ENCODE peak calls at places on chromosome 3, in four cellular contexts. X is IMR-90, L is A549, K is K562. W is an unnamed sample.

GRCh38 chr3:14262212-14262611 is 83.6 kb downstream of the LSM3 start:
- DNase-seq in X (no peak), L (no peak), K (no peak), W (no peak)

GRCh38 chr3:37862219-37862711 is 585 bp downstream of the CTDSPL start:
- DNase-seq in X (peak), L (peak), K (peak), W (no peak)

GRCh38 chr3:142022381-142022780 is 127.0 kb downstream of the TFDP2 start:
- DNase-seq in X (no peak), L (peak), K (peak), W (peak)

GRCh38 chr3:152909180-152909883 is 74.4 kb downstream of the P2RY1 start:
- DNase-seq in X (peak), L (peak), K (no peak), W (no peak)

GRCh38 chr3:79872483-79872882 is 104.7 kb upstream of the ROBO1 start:
- DNase-seq in X (peak), L (peak), K (no peak), W (no peak)

GRCh38 chr3:119898478-119899177 is 116.7 kb downstream of the NR1I2 start:
- DNase-seq in X (peak), L (no peak), K (no peak), W (no peak)

GRCh38 chr3:29805757-29806156 is 524.9 kb downstream of the RBMS3 start:
- DNase-seq in X (peak), L (no peak), K (no peak), W (no peak)

GRCh38 chr3:13016083-13016725 is 57.0 kb downstream of the IQSEC1 start:
- DNase-seq in X (no peak), L (no peak), K (no peak), W (peak)

GRCh38 chr3:131083190-131083863 is 56.6 kb downstream of the NEK11 start:
- DNase-seq in X (no peak), L (no peak), K (no peak), W (no peak)

GRCh38 chr3:69299344-69299743 is 86.5 kb downstream of the FRMD4B start:
- DNase-seq in X (no peak), L (peak), K (no peak), W (no peak)

GRCh38 chr3:49453621-49454315 is 16.3 kb upstream of the DAG1 start:
- DNase-seq in X (no peak), L (no peak), K (no peak), W (no peak)

GRCh38 chr3:41265823-41266273 is 66.5 kb downstream of the CTNNB1 start:
- DNase-seq in X (peak), L (peak), K (no peak), W (no peak)

GRCh38 chr3:99902091-99902490 is 84.4 kb downstream of the CMSS1 start:
- DNase-seq in X (peak), L (no peak), K (no peak), W (no peak)

GRCh38 chr3:152260026-152260425 is 8.7 kb upstream of the MBNL1 start:
- DNase-seq in X (peak), L (no peak), K (no peak), W (no peak)

GRCh38 chr3:102036472-102036871 is 187.2 kb downstream of the NFKBIZ start:
- DNase-seq in X (no peak), L (no peak), K (no peak), W (no peak)

GRCh38 chr3:33645060-33645841 is 72.8 kb downstream of the CLASP2 start:
- DNase-seq in X (peak), L (no peak), K (peak), W (no peak)

GRCh38 chr3:39125837-39126500 is 18.5 kb downstream of the TTC21A start:
- DNase-seq in X (peak), L (no peak), K (no peak), W (no peak)

GRCh38 chr3:18027161-18027939 is 284.9 kb upstream of the TBC1D5 start:
- DNase-seq in X (no peak), L (no peak), K (no peak), W (no peak)

DNA sequence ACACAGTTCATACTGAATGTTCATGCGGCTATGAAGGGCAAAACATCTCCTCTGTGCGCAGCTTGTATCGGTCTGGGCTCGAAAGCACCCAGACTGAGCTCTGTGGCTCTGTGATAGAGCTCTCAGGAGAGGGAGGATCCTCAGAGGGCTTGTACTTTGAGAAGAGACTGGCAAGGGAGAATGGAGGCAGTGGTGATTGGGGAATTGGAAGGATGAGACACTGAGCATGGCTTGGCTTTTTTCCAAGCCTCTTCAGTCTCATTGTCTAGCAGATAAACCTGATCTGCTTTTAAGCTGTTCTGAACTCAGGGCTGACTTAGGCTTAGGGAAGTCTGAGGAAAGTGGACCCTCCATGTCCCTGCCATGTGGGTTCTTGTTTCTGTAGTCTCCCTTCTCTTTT is 43.0 kb downstream of the RAD54L2 start:
- DNase-seq in X (peak), L (no peak), K (no peak), W (no peak)
- TF ChIP-seq RAD21 in X (no peak), L (no peak), K (no peak), W (no peak)

DNA sequence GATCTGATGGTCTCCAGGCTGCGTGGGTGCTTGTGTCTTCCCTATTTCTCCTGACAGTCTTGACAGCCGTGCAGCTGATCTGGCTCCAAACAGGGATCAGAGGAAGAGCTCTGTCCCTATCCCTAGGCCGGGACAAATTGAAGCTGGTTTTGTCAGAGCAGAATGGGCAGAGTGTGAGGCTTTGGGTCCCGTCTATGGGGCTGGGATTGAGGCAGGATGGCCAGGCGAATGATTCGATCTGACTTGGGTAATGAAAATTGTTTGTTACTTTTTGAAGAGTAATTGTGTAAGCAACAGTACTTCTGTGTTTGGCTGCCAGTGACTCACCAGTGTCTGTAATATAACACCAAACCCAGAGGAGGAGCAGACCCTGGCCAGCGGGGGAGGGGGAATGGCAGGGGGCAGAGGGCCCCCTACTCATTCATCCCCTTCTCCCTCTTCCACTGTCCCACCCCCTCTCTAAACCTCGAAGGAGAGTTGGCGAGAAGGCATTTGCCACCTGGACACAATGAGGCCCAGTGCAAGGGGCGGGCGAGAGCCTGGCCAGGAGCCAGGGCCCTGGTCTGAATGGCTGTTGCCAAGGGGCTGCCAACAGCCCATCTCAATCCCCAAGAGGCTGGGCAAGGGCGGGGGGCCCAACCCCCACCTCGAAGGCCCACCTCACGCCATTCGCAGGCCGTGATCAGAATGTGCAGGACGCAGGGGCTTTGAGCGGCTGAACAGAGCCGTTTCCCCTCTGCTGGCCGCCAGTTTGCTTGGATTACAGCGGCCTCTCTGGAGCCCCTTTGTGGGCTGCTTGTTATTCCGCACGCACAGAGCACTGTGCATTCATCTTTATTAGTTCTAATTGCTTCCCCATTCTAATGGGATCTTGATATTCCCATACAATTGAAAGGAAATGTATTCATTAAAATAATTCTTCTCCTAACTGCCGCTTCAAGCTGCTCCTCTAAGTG is 5.1 kb upstream of the MAGEF1 start:
- DNase-seq in X (peak), L (no peak), K (no peak), W (no peak)
- H3K4me3 ChIP-seq in X (peak), L (no peak), K (no peak), W (no peak)

GRCh38 chr3:52435246-52436101 is 9.4 kb downstream of the SEMA3G start:
- DNase-seq in X (no peak), L (no peak), K (no peak), W (no peak)
- TF ChIP-seq ELK1 in X (no peak), L (no peak), K (no peak), W (no peak)

GRCh38 chr3:72657666-72658065 is 190.6 kb downstream of the SHQ1 start:
- DNase-seq in X (no peak), L (no peak), K (no peak), W (peak)

GRCh38 chr3:72660270-72661114 is 187.8 kb downstream of the SHQ1 start:
- DNase-seq in X (no peak), L (no peak), K (no peak), W (no peak)

GRCh38 chr3:72658466-72659100 is 189.7 kb downstream of the SHQ1 start:
- DNase-seq in X (no peak), L (no peak), K (no peak), W (no peak)

GRCh38 chr3:72661115-72661457 is 187.2 kb downstream of the SHQ1 start:
- DNase-seq in X (peak), L (peak), K (no peak), W (no peak)

DNA sequence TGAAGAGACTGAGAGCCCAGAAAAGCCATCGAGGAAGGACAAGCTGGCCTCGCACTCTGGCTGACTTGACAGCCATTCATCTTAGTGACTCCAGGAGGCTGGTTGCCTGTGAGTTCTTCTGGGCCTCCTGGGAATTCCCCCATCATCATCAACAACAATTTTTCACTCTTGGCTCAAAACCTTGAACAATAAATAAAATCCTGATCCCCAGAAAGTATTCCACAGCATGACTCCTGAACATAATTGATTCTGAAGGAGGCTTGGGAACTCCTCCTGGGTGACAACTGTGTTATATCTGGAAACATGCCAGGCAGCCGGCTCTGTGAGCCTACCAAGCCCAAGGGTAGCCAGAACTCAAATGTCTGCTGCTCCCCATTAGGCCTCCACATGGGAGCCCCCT is 188.6 kb downstream of the SHQ1 start:
- DNase-seq in X (no peak), L (no peak), K (no peak), W (no peak)
- TF ChIP-seq RAD21 in X (no peak), L (no peak), K (no peak), W (no peak)

DNA sequence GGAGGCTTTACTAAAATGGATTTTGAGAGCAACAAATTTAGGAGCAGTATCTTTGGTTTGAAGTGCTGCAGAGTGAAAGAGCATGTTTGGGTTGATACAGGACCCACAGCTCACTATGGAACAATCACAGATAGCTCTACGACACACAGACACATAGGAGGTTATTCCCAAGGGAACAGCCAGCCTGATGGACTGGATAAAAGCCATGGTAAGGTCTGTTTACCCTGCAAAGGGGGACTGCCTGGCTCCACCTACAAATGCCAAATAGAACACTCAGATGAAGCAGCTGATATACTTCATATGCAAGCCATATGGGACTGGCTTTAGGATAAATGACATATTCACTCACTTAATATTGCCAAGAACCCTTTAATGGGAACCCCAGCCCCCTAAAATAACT is 75.4 kb downstream of the CDC25A start:
- DNase-seq in X (no peak), L (no peak), K (no peak), W (no peak)
- H3K4me3 ChIP-seq in X (no peak), L (no peak), K (no peak), W (peak)

DNA sequence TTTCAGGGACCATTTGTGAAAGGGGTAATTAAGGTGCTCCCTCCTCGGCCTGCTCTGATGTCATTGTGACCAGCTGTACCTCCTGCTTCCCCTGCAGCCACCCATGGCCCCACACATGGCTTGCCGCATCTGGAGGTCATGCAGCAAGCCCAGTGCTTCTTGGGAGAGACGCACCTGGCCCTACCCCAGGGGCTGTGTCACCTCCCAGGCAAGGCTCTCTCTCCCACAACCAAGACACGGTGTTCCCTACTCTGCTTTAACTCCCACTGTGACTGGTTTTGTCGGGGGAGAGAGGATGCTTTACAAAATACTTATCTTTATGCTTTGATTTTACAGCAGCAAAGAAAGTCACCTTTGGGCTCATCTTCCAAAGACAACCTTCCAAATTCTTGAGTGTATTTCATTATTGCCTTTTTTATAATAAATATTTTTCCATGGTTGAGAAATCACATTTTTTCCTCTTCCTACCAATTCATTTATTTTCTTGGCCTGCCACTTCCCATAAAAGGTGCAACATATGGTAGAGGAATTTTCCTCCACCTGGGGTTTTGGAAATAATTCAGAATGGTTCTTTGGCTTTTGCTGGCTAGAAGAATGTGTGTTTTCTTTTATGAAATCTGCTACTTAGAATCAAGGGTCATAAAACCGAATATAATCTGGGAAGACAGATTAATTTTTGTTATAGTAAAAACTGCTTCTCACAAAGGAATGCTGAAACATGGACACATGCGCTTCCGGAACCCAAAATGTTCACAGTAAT is 53.8 kb upstream of the POMGNT2 start:
- DNase-seq in X (no peak), L (no peak), K (no peak), W (no peak)
- TF ChIP-seq ELK1 in X (no peak), L (no peak), K (no peak), W (no peak)

W was measured in GM12878.